ENCODE peak calls at places on chromosomes 4 and X, in four cellular contexts. H is cardiac muscle cell, Z is stomach, P is HT-29. T is an unnamed sample.

GRCh38 chrX:31170792-31171191 is 99.0 kb upstream of the FTHL17 start:
- DNase-seq in H (no peak), Z (no peak), P (no peak), T (no peak)

GRCh38 chrX:101377542-101377941 is 8.4 kb downstream of the BTK start:
- DNase-seq in H (no peak), Z (no peak), P (no peak), T (no peak)

GRCh38 chr4:104693601-104694201 is 199.0 kb upstream of the CXXC4 start:
- DNase-seq in H (peak; percentile 5), Z (no peak), P (peak; percentile 76), T (no peak)

GRCh38 chr4:52201705-52202104 is 150.6 kb downstream of the SPATA18 start:
- DNase-seq in H (no peak), Z (no peak), P (no peak), T (no peak)

GRCh38 chrX:41441934-41442823 is 5.0 kb upstream of the NYX start:
- DNase-seq in H (peak; percentile 91), Z (peak; percentile 88), P (peak; percentile 63), T (peak; percentile 80)

GRCh38 chrX:1394731-1395501 is 3.0 kb upstream of the SLC25A6 start:
- DNase-seq in H (no peak), Z (no peak), P (no peak), T (no peak)

GRCh38 chrX:57573754-57574153 is 18.1 kb upstream of the ZXDB start:
- DNase-seq in H (no peak), Z (no peak), P (peak; percentile 28), T (peak; percentile 4)

GRCh38 chr4:118280501-118281218 is 72.1 kb downstream of the PRSS12 start:
- DNase-seq in H (peak; percentile 77), Z (peak; percentile 55), P (peak; percentile 79), T (peak; percentile 44)

GRCh38 chrX:130049821-130050220 is 60.5 kb downstream of the ELF4 start:
- DNase-seq in H (peak; percentile 34), Z (no peak), P (no peak), T (no peak)

GRCh38 chr4:134219043-134219442 is 17.5 kb upstream of the PABPC4L start:
- DNase-seq in H (no peak), Z (no peak), P (no peak), T (no peak)

GRCh38 chrX:68831405-68832100 is 2.7 kb downstream of the EFNB1 start:
- DNase-seq in H (no peak), Z (no peak), P (no peak), T (no peak)

GRCh38 chrX:107505223-107505622 is 55.8 kb downstream of the FRMPD3 start:
- DNase-seq in H (no peak), Z (no peak), P (no peak), T (no peak)

GRCh38 chrX:152635941-152636340 is 1.8 kb upstream of the GABRQ start:
- DNase-seq in H (peak; percentile 73), Z (no peak), P (peak; percentile 82), T (peak; percentile 49)

GRCh38 chr4:169398294-169398693 is 127.5 kb upstream of the SH3RF1 start:
- DNase-seq in H (peak; percentile 42), Z (no peak), P (no peak), T (no peak)

GRCh38 chr4:22029803-22030202 is 81.2 kb upstream of the KCNIP4 start:
- DNase-seq in H (no peak), Z (no peak), P (peak; percentile 45), T (peak; percentile 26)

GRCh38 chr4:114151-114550 is 10.2 kb upstream of the ZNF718 start:
- DNase-seq in H (no peak), Z (no peak), P (no peak), T (no peak)

GRCh38 chr4:930827-931193 is 1.3 kb downstream of the GAK start:
- DNase-seq in H (no peak), Z (no peak), P (no peak), T (no peak)

GRCh38 chr4:53592686-53593641 is 1.7 kb upstream of the LNX1 start:
- DNase-seq in H (peak; percentile 63), Z (peak; percentile 77), P (peak; percentile 78), T (peak; percentile 56)

GRCh38 chr4:168688584-168688983 is 191.7 kb downstream of the PALLD start:
- DNase-seq in H (no peak), Z (no peak), P (no peak), T (no peak)

GRCh38 chrX:68599256-68600152 is 48.0 kb upstream of the STARD8 start:
- DNase-seq in H (peak; percentile 19), Z (no peak), P (peak; percentile 37), T (peak; percentile 7)

GRCh38 chr4:39648827-39649558 is 10.3 kb upstream of the SMIM14 start:
- DNase-seq in H (no peak), Z (no peak), P (no peak), T (no peak)

GRCh38 chr4:138677651-138678202 is 337.9 kb upstream of the NOCT start:
- DNase-seq in H (no peak), Z (no peak), P (no peak), T (no peak)

GRCh38 chr4:151304755-151305154 is 20.6 kb downstream of the SH3D19 start:
- DNase-seq in H (no peak), Z (no peak), P (no peak), T (no peak)

GRCh38 chrX:57900961-57901360 is 9.3 kb downstream of the ZXDA start:
- DNase-seq in H (peak; percentile 78), Z (no peak), P (no peak), T (no peak)